ENCODE peak calls at places on chromosomes 16 and 17, in six cellular contexts. B is stimulated activated CD8-positive, alpha-beta memory T cell treated with anti-CD3 and anti-CD28 coated beads, Interleukin-2, amount 100 ng/mL, for 1 hour; V is NCI-H1694 treated with DMSO at 0.1 percent for 48 hours; O is stimulated activated CD4-positive, alpha-beta T cell treated with anti-CD3 and anti-CD28 coated beads, Interleukin-1b, Interleukin-23, amount 100 ng/mL, for 1 hour; E is CD8-positive, alpha-beta T cell; J is GM23338. F is an unnamed sample.

GRCh38 chr16:85616608-85617311 is 3.6 kb downstream of the GSE1 start:
- DNase-seq in B (no peak), V (peak; percentile 49), O (no peak), E (no peak), J (no peak), F (no peak)

GRCh38 chr16:4495766-4496165 is 19.6 kb downstream of the HMOX2 start:
- DNase-seq in B (no peak), V (no peak), O (no peak), E (no peak), J (no peak), F (peak; percentile 96)

GRCh38 chr17:61461967-61462733 is 9.9 kb downstream of the TBX4 start:
- DNase-seq in B (no peak), V (no peak), O (no peak), E (no peak), J (peak; percentile 52), F (no peak)

GRCh38 chr17:80845121-80845862 is 146.3 kb upstream of the CHMP6 start:
- DNase-seq in B (no peak), V (no peak), O (no peak), E (no peak), J (no peak), F (no peak)

GRCh38 chr17:65220732-65221131 is 83.6 kb downstream of the RGS9 start:
- DNase-seq in B (no peak), V (no peak), O (no peak), E (no peak), J (no peak), F (peak; percentile 20)

GRCh38 chr16:72961115-72961832 is 86.7 kb downstream of the ZFHX3 start:
- DNase-seq in B (no peak), V (peak; percentile 71), O (no peak), E (no peak), J (no peak), F (no peak)

GRCh38 chr16:49986351-49987124 is 38.5 kb upstream of the CNEP1R1 start:
- DNase-seq in B (no peak), V (no peak), O (no peak), E (no peak), J (peak; percentile 40), F (no peak)

GRCh38 chr16:62965831-62966230 is 929.6 kb upstream of the CDH8 start:
- DNase-seq in B (no peak), V (no peak), O (no peak), E (no peak), J (no peak), F (peak; percentile 16)

GRCh38 chr17:34847939-34848338 is 113.3 kb downstream of the CCT6B start:
- DNase-seq in B (no peak), V (no peak), O (no peak), E (no peak), J (no peak), F (no peak)

GRCh38 chr16:57802635-57803412 is 533 bp upstream of the KIFC3 start:
- DNase-seq in B (no peak), V (no peak), O (no peak), E (no peak), J (peak; percentile 54), F (no peak)

GRCh38 chr17:59914274-59914854 is 21.4 kb downstream of the RPS6KB1 start:
- DNase-seq in B (no peak), V (peak; percentile 63), O (no peak), E (no peak), J (peak; percentile 61), F (peak; percentile 43)

GRCh38 chr17:13520899-13521572 is 80.7 kb downstream of the HS3ST3A1 start:
- DNase-seq in B (no peak), V (no peak), O (no peak), E (no peak), J (no peak), F (no peak)

GRCh38 chr17:77734371-77735050 is 224.0 kb upstream of the TNRC6C start:
- DNase-seq in B (no peak), V (peak; percentile 95), O (no peak), E (no peak), J (peak; percentile 44), F (peak; percentile 4)

GRCh38 chr17:37671813-37672544 is 28.7 kb upstream of the DDX52 start:
- DNase-seq in B (no peak), V (no peak), O (no peak), E (no peak), J (no peak), F (peak; percentile 95)

GRCh38 chr16:11405331-11406176 is 60.3 kb downstream of the RMI2 start:
- DNase-seq in B (no peak), V (no peak), O (peak; percentile 37), E (no peak), J (peak; percentile 87), F (no peak)

GRCh38 chr17:6191405-6192095 is 121.4 kb downstream of the WSCD1 start:
- DNase-seq in B (no peak), V (no peak), O (no peak), E (no peak), J (no peak), F (no peak)

GRCh38 chr17:78665385-78665951 is 88.3 kb upstream of the DNAH17 start:
- DNase-seq in B (no peak), V (no peak), O (no peak), E (no peak), J (no peak), F (no peak)

GRCh38 chr16:85621698-85622433 is 8.7 kb downstream of the GSE1 start:
- DNase-seq in B (no peak), V (no peak), O (no peak), E (no peak), J (no peak), F (no peak)

GRCh38 chr17:39196820-39197331 is 593 bp downstream of the CACNB1 start:
- DNase-seq in B (no peak), V (no peak), O (no peak), E (no peak), J (peak; percentile 60), F (no peak)

GRCh38 chr16:14070877-14071575 is at the start of gene MRTFB:
- DNase-seq in B (peak; percentile 55), V (no peak), O (peak; percentile 66), E (peak; percentile 78), J (peak; percentile 86), F (peak; percentile 41)

GRCh38 chr16:9099131-9099625 is 7.7 kb downstream of the HAPSTR1 start:
- DNase-seq in B (no peak), V (no peak), O (no peak), E (no peak), J (no peak), F (peak; percentile 84)

GRCh38 chr17:78617371-78618061 is 40.3 kb upstream of the DNAH17 start:
- DNase-seq in B (no peak), V (no peak), O (no peak), E (no peak), J (no peak), F (no peak)

GRCh38 chr17:50064253-50064991 is 8.5 kb downstream of the ITGA3 start:
- DNase-seq in B (no peak), V (no peak), O (no peak), E (no peak), J (peak; percentile 50), F (peak; percentile 95)

F was measured in bronchial epithelial cell.